ENCODE peak calls at places on chromosomes 5 and 9, in six cellular contexts. E is stimulated activated CD4-positive, alpha-beta T cell treated with anti-CD3 and anti-CD28 coated beads, Interleukin-1b, Interleukin-23, amount 100 ng/mL, for 24 hours; I is Calu3; H is fibroblast of mammary gland; Y is hippocampal formation; V is ELR. G is an unnamed sample.

GRCh38 chr5:174419523-174420132 is 304.8 kb upstream of the MSX2 start:
- DNase-seq in E (peak), I (peak), H (peak), Y (peak), V (peak), G (peak)

GRCh38 chr5:76681287-76681686 is 34.6 kb upstream of the F2R start:
- DNase-seq in E (no peak), I (no peak), H (no peak), Y (no peak), V (no peak), G (no peak)

GRCh38 chr5:63686938-63687337 is 275.3 kb downstream of the HTR1A start:
- DNase-seq in E (no peak), I (no peak), H (no peak), Y (no peak), V (peak), G (no peak)

GRCh38 chr5:10615693-10616092 is 51.8 kb downstream of the ANKRD33B start:
- DNase-seq in E (no peak), I (no peak), H (no peak), Y (no peak), V (no peak), G (no peak)

GRCh38 chr5:177319913-177320588 is 8.4 kb upstream of the MXD3 start:
- DNase-seq in E (no peak), I (no peak), H (no peak), Y (no peak), V (no peak), G (peak)

GRCh38 chr5:76831108-76831447 is 12.2 kb downstream of the F2RL1 start:
- DNase-seq in E (no peak), I (peak), H (peak), Y (no peak), V (peak), G (peak)

GRCh38 chr5:55601209-55601618 is 66.5 kb upstream of the PLPP1 start:
- DNase-seq in E (no peak), I (peak), H (peak), Y (peak), V (peak), G (peak)

GRCh38 chr5:1217596-1218206 is 7.5 kb upstream of the SLC6A18 start:
- DNase-seq in E (no peak), I (no peak), H (no peak), Y (no peak), V (no peak), G (no peak)

GRCh38 chr5:6282360-6282759 is 96.0 kb downstream of the MED10 start:
- DNase-seq in E (no peak), I (no peak), H (no peak), Y (no peak), V (no peak), G (no peak)

GRCh38 chr5:52898961-52899680 is 90.0 kb upstream of the ITGA2 start:
- DNase-seq in E (no peak), I (no peak), H (no peak), Y (no peak), V (peak), G (no peak)

GRCh38 chr9:115341401-115341800 is 223.4 kb upstream of the TNC start:
- DNase-seq in E (no peak), I (no peak), H (peak), Y (no peak), V (no peak), G (no peak)

GRCh38 chr9:127165096-127165495 is 42.7 kb upstream of the ANGPTL2 start:
- DNase-seq in E (no peak), I (no peak), H (no peak), Y (no peak), V (no peak), G (no peak)

GRCh38 chr5:162096448-162096847 is 28.9 kb downstream of the GABRG2 start:
- DNase-seq in E (no peak), I (no peak), H (no peak), Y (no peak), V (no peak), G (no peak)

GRCh38 chr5:127909821-127910220 is 173.7 kb upstream of the SLC12A2 start:
- DNase-seq in E (no peak), I (no peak), H (no peak), Y (no peak), V (no peak), G (no peak)

GRCh38 chr5:19233573-19233972 is 754.4 kb downstream of the CDH18 start:
- DNase-seq in E (no peak), I (no peak), H (no peak), Y (no peak), V (no peak), G (no peak)

GRCh38 chr5:93604119-93604963 is 21.3 kb downstream of the NR2F1 start:
- DNase-seq in E (no peak), I (no peak), H (peak), Y (peak), V (no peak), G (no peak)

GRCh38 chr5:119347996-119348395 is 7.8 kb upstream of the TNFAIP8 start:
- DNase-seq in E (no peak), I (no peak), H (peak), Y (no peak), V (no peak), G (no peak)

GRCh38 chr9:27205198-27205597 is 91.8 kb downstream of the EQTN start:
- DNase-seq in E (no peak), I (no peak), H (peak), Y (no peak), V (no peak), G (no peak)

GRCh38 chr5:35665066-35665465 is 47.4 kb downstream of the SPEF2 start:
- DNase-seq in E (no peak), I (no peak), H (no peak), Y (no peak), V (no peak), G (no peak)

GRCh38 chr9:2215941-2216441 is 200.8 kb downstream of the SMARCA2 start:
- DNase-seq in E (no peak), I (no peak), H (no peak), Y (no peak), V (no peak), G (no peak)

GRCh38 chr5:14187660-14188059 is 44.5 kb downstream of the TRIO start:
- DNase-seq in E (no peak), I (no peak), H (no peak), Y (no peak), V (no peak), G (no peak)

GRCh38 chr5:179986328-179986727 is 78.6 kb upstream of the TBC1D9B start:
- DNase-seq in E (no peak), I (no peak), H (peak), Y (peak), V (no peak), G (peak)

GRCh38 chr9:33860200-33860871 is 43.4 kb downstream of the UBE2R2 start:
- DNase-seq in E (no peak), I (no peak), H (no peak), Y (no peak), V (peak), G (no peak)

GRCh38 chr5:94080390-94080789 is 339.0 kb upstream of the POU5F2 start:
- DNase-seq in E (no peak), I (no peak), H (no peak), Y (no peak), V (no peak), G (no peak)

GRCh38 chr9:93450817-93451761 is at the start of gene FAM120A:
- DNase-seq in E (peak), I (peak), H (peak), Y (peak), V (peak), G (peak)

GRCh38 chr9:71783120-71783523 is 14.8 kb upstream of the CEMIP2 start:
- DNase-seq in E (peak), I (peak), H (no peak), Y (no peak), V (peak), G (peak)

GRCh38 chr9:28093141-28093540 is 519.9 kb upstream of the C9orf72 start:
- DNase-seq in E (no peak), I (no peak), H (no peak), Y (no peak), V (no peak), G (no peak)

GRCh38 chr9:14908221-14909206 is 1.7 kb downstream of the FREM1 start:
- DNase-seq in E (no peak), I (peak), H (no peak), Y (no peak), V (no peak), G (no peak)

GRCh38 chr5:56350595-56351170 is 117.6 kb upstream of the ANKRD55 start:
- DNase-seq in E (no peak), I (peak), H (peak), Y (no peak), V (peak), G (peak)

GRCh38 chr9:108386859-108387384 is 468.9 kb downstream of the ACTL7B start:
- DNase-seq in E (no peak), I (no peak), H (peak), Y (no peak), V (peak), G (no peak)

GRCh38 chr5:169731221-169731620 is 94.1 kb downstream of the DOCK2 start:
- DNase-seq in E (no peak), I (no peak), H (no peak), Y (no peak), V (no peak), G (no peak)

GRCh38 chr9:95073918-95074317 is 243.6 kb downstream of the FANCC start:
- DNase-seq in E (no peak), I (no peak), H (no peak), Y (no peak), V (no peak), G (no peak)

GRCh38 chr9:98247826-98248657 is 7.4 kb downstream of the TBC1D2 start:
- DNase-seq in E (no peak), I (no peak), H (peak), Y (no peak), V (no peak), G (no peak)